ENCODE peak calls at places on chromosomes 5 and 9, in seven cellular contexts. X is CD4-positive, CD25-positive, alpha-beta regulatory T cell; V is ovary; P is sigmoid colon; M is IMR-90; L is lung; O is HCT116. W is an unnamed sample.

GRCh38 chr5:119368238-119368630 is 12.4 kb downstream of the TNFAIP8 start:
- DNase-seq in L (no peak), V (no peak), P (no peak), O (no peak), X (peak; percentile 86), M (no peak), W (no peak)

GRCh38 chr9:126208359-126208758 is 118.3 kb upstream of the MVB12B start:
- DNase-seq in V (no peak), O (no peak), L (no peak), P (no peak), X (no peak), M (no peak), W (no peak)

GRCh38 chr5:52356311-52356918 is 431.3 kb upstream of the ITGA1 start:
- DNase-seq in O (no peak), P (no peak), V (no peak), X (no peak), M (peak; percentile 2), L (no peak), W (no peak)

GRCh38 chr5:141260458-141261237 is 15.5 kb downstream of the PCDHB15 start:
- DNase-seq in O (no peak), M (peak; percentile 2), L (no peak), P (no peak), X (no peak), V (no peak), W (no peak)

GRCh38 chr5:120368923-120369715 is 95.0 kb upstream of the PRR16 start:
- DNase-seq in V (no peak), M (no peak), L (no peak), O (no peak), P (peak; percentile 45), X (no peak), W (peak; percentile 64)

GRCh38 chr9:72524820-72525539 is 3.6 kb downstream of the TMC1 start:
- DNase-seq in M (peak; percentile 100), X (no peak), V (no peak), P (peak; percentile 82), L (no peak), O (peak; percentile 81), W (peak; percentile 99)

GRCh38 chr5:58369513-58370156 is 90.3 kb downstream of the PLK2 start:
- DNase-seq in O (no peak), P (no peak), L (no peak), M (no peak), X (no peak), V (no peak), W (no peak)

GRCh38 chr9:37935106-37935505 is 31.2 kb upstream of the SLC25A51 start:
- DNase-seq in M (no peak), L (no peak), X (no peak), P (no peak), V (no peak), O (no peak), W (no peak)

GRCh38 chr5:170132642-170133448 is 27.1 kb downstream of the FOXI1 start:
- DNase-seq in O (no peak), L (no peak), M (peak; percentile 44), X (no peak), P (no peak), V (no peak), W (no peak)

GRCh38 chr9:130887494-130888144 is 9.0 kb downstream of the QRFP start:
- DNase-seq in V (no peak), L (no peak), P (no peak), M (peak; percentile 38), O (no peak), X (no peak), W (no peak)

GRCh38 chr9:98687911-98688310 is 20.8 kb downstream of the GABBR2 start:
- DNase-seq in L (no peak), M (peak; percentile 19), P (no peak), O (no peak), X (no peak), V (no peak), W (no peak)

GRCh38 chr9:27432308-27432707 is 91.8 kb upstream of the IFNK start:
- DNase-seq in P (no peak), O (no peak), V (no peak), X (peak; percentile 4), L (no peak), M (no peak), W (no peak)

GRCh38 chr5:134547579-134547978 is 22.1 kb downstream of the JADE2 start:
- DNase-seq in P (peak; percentile 81), X (no peak), O (no peak), L (no peak), M (peak; percentile 93), V (no peak), W (no peak)

DNA sequence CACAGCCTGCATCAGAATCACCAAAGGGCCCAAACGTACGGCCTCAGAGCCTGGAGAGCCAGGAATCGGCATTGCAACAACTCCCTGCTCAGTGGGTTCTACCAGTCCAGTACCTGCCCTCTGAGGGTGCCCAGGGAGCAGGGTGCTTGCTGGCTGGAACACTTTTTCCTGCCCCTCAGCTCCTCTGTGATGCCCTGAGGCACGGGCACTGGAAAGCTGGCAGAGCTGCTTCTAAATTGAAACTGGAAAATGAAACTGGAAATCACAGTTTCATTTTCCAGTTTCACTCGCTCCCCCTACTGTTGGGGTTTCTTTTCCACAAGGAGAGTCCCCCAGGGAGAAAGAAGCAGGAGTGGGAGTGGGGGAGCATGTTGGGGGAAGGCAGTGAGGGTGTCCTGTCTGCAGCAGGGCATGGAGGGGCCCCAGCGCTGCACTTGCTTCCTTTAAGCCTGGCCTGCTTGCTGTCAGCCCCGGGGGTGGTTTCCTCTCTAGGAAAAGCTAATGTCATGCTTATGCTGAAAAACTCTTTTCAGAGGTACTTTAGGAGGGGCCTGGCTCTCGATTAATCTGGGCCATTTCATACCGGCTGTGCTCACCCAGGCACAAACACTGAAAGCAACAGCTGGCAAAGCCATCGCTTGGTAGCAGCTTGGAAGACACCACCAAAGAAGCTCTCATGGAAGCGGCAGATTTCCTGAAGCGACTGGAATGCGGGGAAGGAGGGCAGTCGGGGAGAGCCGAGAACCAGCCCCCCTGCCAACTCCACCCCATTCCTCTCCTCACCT is 26.2 kb downstream of the IRF1 start:
- DNase-seq in P (peak; percentile 66), X (peak; percentile 56), L (no peak), V (no peak), O (no peak), M (no peak), W (no peak)
- H3K27ac ChIP-seq in P (peak overlapping the region; percentile 80), X (peak overlapping the region; percentile 81), L (peak overlapping the region; percentile 23), V (peak overlapping the region; percentile 44), O (no peak overlapping the region), M (no peak overlapping the region), W (peak overlapping the region; percentile 63)

GRCh38 chr5:80653497-80653896 is 955 bp upstream of the MSH3 start:
- DNase-seq in O (no peak), M (no peak), P (no peak), V (no peak), L (no peak), X (no peak), W (no peak)
- H3K27ac ChIP-seq in O (peak overlapping the region; percentile 86), M (no peak overlapping the region), P (no peak overlapping the region), V (no peak overlapping the region), L (no peak overlapping the region), X (no peak overlapping the region), W (no peak overlapping the region)

DNA sequence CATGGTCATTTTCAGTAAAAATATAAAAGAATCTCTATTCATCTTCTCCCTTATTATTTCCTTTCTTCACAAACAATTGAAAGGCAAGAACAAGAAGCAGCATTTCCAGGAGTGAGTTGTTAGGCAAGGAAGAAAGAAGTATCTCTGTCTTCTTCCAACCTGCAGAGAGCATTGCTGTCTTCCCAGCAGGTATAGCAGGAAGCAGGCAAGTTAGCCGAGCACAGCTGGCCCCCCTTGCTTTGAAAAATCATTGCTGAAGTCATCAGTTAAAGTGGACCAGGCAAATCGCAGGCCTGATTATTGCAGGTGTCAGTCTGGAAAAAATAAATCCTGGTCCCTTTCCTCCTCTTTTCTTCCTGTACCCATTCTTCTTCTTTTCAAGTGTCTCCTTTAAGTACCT is 353.1 kb upstream of the BRINP1 start:
- DNase-seq in M (no peak), O (no peak), V (no peak), L (no peak), X (no peak), P (no peak), W (no peak)
- H3K27ac ChIP-seq in M (no peak overlapping the region), O (no peak overlapping the region), V (no peak overlapping the region), L (no peak overlapping the region), X (no peak overlapping the region), P (no peak overlapping the region), W (no peak overlapping the region)

GRCh38 chr5:175015028-175015427 is 290.6 kb downstream of the MSX2 start:
- DNase-seq in V (no peak), M (no peak), P (no peak), L (no peak), X (no peak), O (no peak), W (no peak)
- H3K27ac ChIP-seq in V (no peak overlapping the region), M (no peak overlapping the region), P (no peak overlapping the region), L (no peak overlapping the region), X (no peak overlapping the region), O (no peak overlapping the region), W (no peak overlapping the region)

DNA sequence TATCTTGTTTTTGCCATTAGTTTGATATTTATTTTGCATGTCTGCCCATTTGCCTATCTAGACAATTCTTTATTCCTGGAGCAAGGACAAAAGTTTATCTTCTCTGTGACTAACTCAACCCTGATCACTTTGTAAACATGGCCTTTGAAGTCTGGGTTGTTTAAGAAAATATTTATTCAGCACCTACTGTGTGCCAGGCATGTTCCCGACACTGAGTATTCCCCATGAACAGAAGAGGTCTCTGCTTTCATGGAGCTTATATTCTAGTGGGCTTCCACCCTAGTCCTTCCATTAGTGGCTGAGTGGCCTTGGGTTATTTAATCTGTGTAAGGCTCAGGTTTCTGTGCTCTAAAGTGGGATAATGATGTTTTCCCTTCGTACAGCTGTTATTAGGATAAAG is 49.7 kb downstream of the SEMA6A start:
- DNase-seq in O (no peak), M (no peak), P (no peak), V (no peak), L (no peak), X (no peak), W (no peak)
- H3K27ac ChIP-seq in O (no peak overlapping the region), M (no peak overlapping the region), P (peak overlapping the region; percentile 72), V (no peak overlapping the region), L (no peak overlapping the region), X (no peak overlapping the region), W (no peak overlapping the region)

DNA sequence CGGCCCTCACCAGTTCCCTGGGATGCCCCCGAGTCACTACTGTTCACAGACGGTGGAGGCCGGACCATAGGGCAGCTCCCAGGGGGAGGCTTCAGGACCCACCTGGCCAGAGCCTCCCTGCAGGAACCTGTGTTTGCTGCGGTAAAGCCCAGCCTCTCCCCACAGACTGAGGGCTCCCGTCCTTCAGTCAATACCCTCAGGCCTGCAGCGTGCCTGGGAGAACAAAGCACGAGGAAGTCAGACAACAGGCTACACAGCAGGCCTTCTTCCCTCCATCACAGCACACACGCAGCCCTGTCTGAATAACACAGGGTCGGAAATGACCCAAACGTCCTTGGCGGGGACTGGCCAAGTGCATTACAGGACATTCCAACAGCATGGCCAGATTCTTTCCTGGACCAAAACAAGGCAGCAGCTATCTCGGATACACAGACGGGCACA is 34.4 kb downstream of the COL23A1 start:
- DNase-seq in P (no peak), X (no peak), V (no peak), O (no peak), M (no peak), L (no peak), W (no peak)
- H3K27ac ChIP-seq in P (no peak overlapping the region), X (no peak overlapping the region), V (no peak overlapping the region), O (no peak overlapping the region), M (no peak overlapping the region), L (no peak overlapping the region), W (no peak overlapping the region)

DNA sequence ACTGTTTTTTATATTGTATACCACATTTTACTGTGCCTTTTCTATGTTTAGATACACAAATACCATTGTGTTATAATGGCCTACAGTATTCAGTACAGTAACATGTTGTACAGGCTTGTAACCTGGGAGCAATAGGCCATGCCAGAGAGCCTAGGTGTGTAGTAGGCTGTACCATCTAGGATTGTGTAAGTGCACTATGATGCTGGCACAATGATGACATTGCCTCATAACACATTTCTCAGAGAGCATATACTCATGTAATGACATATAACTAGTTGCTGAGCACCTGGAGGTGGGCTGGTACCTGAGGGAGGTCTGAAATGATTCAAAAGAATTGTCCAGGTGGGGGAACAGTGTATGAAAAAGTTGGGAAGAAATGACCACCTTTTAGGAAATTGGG is 13.9 kb downstream of the TTC39B start:
- DNase-seq in X (no peak), L (no peak), P (no peak), V (no peak), M (no peak), O (no peak), W (no peak)
- H3K27ac ChIP-seq in X (peak overlapping the region; percentile 89), L (no peak overlapping the region), P (peak overlapping the region; percentile 82), V (no peak overlapping the region), M (no peak overlapping the region), O (no peak overlapping the region), W (peak overlapping the region; percentile 31)